ENCODE peak calls at places on chromosomes 1 and 21, in five cellular contexts. K is lung, W is sigmoid colon, N is HCT116, R is MM.1S. F is an unnamed sample.

GRCh38 chr1:189220750-189221149 is 1256.9 kb downstream of the BRINP3 start:
- DNase-seq in K (no peak), W (no peak), N (no peak), R (peak), F (no peak)

GRCh38 chr1:201004154-201004553 is 19.4 kb downstream of the KIF21B start:
- DNase-seq in K (no peak), W (no peak), N (no peak), R (no peak), F (no peak)

GRCh38 chr1:85663382-85663781 is 44.9 kb downstream of the ZNHIT6 start:
- DNase-seq in K (no peak), W (no peak), N (no peak), R (no peak), F (no peak)

GRCh38 chr1:6026095-6026809 is 19.4 kb upstream of the KCNAB2 start:
- DNase-seq in K (peak), W (peak), N (peak), R (peak), F (peak)

GRCh38 chr1:114002492-114003290 is 23.4 kb downstream of the OLFML3 start:
- DNase-seq in K (no peak), W (no peak), N (no peak), R (no peak), F (no peak)

GRCh38 chr1:60876952-60877351 is 205.4 kb upstream of the NFIA start:
- DNase-seq in K (no peak), W (no peak), N (no peak), R (no peak), F (no peak)

GRCh38 chr1:175314300-175314699 is 121.7 kb upstream of the KIAA0040 start:
- DNase-seq in K (no peak), W (no peak), N (no peak), R (no peak), F (no peak)

GRCh38 chr1:24935615-24936484 is 5.8 kb upstream of the RUNX3 start:
- DNase-seq in K (no peak), W (no peak), N (no peak), R (no peak), F (peak)

GRCh38 chr1:12177999-12178441 is 11.2 kb downstream of the TNFRSF1B start:
- DNase-seq in K (peak), W (peak), N (peak), R (no peak), F (no peak)

GRCh38 chr1:59718064-59718988 is 96.4 kb upstream of the HOOK1 start:
- DNase-seq in K (peak), W (no peak), N (peak), R (peak), F (peak)

GRCh38 chr1:30417701-30418425 is 305.5 kb downstream of the MATN1 start:
- DNase-seq in K (peak), W (peak), N (no peak), R (no peak), F (no peak)

GRCh38 chr1:64877151-64877550 is 89.2 kb downstream of the JAK1 start:
- DNase-seq in K (no peak), W (no peak), N (no peak), R (no peak), F (no peak)

GRCh38 chr1:29849038-29849750 is 612.9 kb downstream of the PTPRU start:
- DNase-seq in K (no peak), W (no peak), N (no peak), R (peak), F (peak)

GRCh38 chr1:112581530-112582192 is 37.3 kb downstream of the ST7L start:
- DNase-seq in K (no peak), W (no peak), N (no peak), R (no peak), F (no peak)

GRCh38 chr1:203187306-203188264 is 1.1 kb upstream of the CHI3L1 start:
- DNase-seq in K (no peak), W (peak), N (no peak), R (no peak), F (no peak)

GRCh38 chr1:61053281-61053711 is 29.1 kb upstream of the NFIA start:
- DNase-seq in K (no peak), W (no peak), N (no peak), R (no peak), F (no peak)

GRCh38 chr1:115539736-115540135 is 102.0 kb upstream of the VANGL1 start:
- DNase-seq in K (no peak), W (no peak), N (no peak), R (no peak), F (no peak)

GRCh38 chr1:112172294-112172882 is 182.9 kb upstream of the KCND3 start:
- DNase-seq in K (peak), W (no peak), N (no peak), R (peak), F (peak)

GRCh38 chr1:232709339-232709738 is 79.4 kb upstream of the SIPA1L2 start:
- DNase-seq in K (no peak), W (no peak), N (no peak), R (no peak), F (no peak)

GRCh38 chr1:74641161-74641560 is 32.4 kb downstream of the ERICH3 start:
- DNase-seq in K (no peak), W (no peak), N (no peak), R (no peak), F (no peak)

GRCh38 chr1:113935970-113936369 is 6.8 kb downstream of the HIPK1 start:
- DNase-seq in K (no peak), W (no peak), N (no peak), R (no peak), F (no peak)

GRCh38 chr1:61446531-61446991 is 278.4 kb downstream of the TM2D1 start:
- DNase-seq in K (no peak), W (no peak), N (no peak), R (no peak), F (no peak)

GRCh38 chr1:57724535-57724934 is 300.7 kb upstream of the DAB1 start:
- DNase-seq in K (no peak), W (no peak), N (no peak), R (no peak), F (no peak)

GRCh38 chr1:203286161-203286984 is 18.9 kb upstream of the BTG2 start:
- DNase-seq in K (no peak), W (no peak), N (no peak), R (peak), F (no peak)

GRCh38 chr1:29247874-29248273 is 11.6 kb downstream of the PTPRU start:
- DNase-seq in K (no peak), W (no peak), N (no peak), R (no peak), F (no peak)

GRCh38 chr1:174023438-174023837 is 1.3 kb upstream of the RC3H1 start:
- DNase-seq in K (peak), W (no peak), N (peak), R (no peak), F (no peak)

GRCh38 chr21:42777757-42778344 is 101.5 kb downstream of the WDR4 start:
- DNase-seq in K (no peak), W (no peak), N (no peak), R (no peak), F (peak)

GRCh38 chr1:92953491-92953890 is 7.8 kb downstream of the DIPK1A start:
- DNase-seq in K (no peak), W (no peak), N (no peak), R (peak), F (peak)

GRCh38 chr1:5986018-5986417 is 6.2 kb downstream of the NPHP4 start:
- DNase-seq in K (peak), W (no peak), N (no peak), R (no peak), F (no peak)

GRCh38 chr1:115771094-115771846 is 2.8 kb upstream of the CASQ2 start:
- DNase-seq in K (no peak), W (no peak), N (no peak), R (no peak), F (no peak)

GRCh38 chr1:47906466-47907191 is 90.6 kb downstream of the TRABD2B start:
- DNase-seq in K (no peak), W (no peak), N (no peak), R (no peak), F (no peak)

GRCh38 chr1:46404482-46405203 is 10.5 kb downstream of the FAAH start:
- DNase-seq in K (no peak), W (no peak), N (no peak), R (no peak), F (no peak)

GRCh38 chr1:242081446-242081845 is 82.5 kb upstream of the MAP1LC3C start:
- DNase-seq in K (no peak), W (no peak), N (no peak), R (peak), F (no peak)

GRCh38 chr21:41712730-41713129 is 54.1 kb downstream of the RIPK4 start:
- DNase-seq in K (no peak), W (no peak), N (no peak), R (no peak), F (no peak)

GRCh38 chr1:68141079-68141800 is 90.8 kb upstream of the DIRAS3 start:
- DNase-seq in K (no peak), W (no peak), N (no peak), R (no peak), F (no peak)

GRCh38 chr1:67570473-67571143 is 114.4 kb upstream of the GADD45A start:
- DNase-seq in K (no peak), W (no peak), N (no peak), R (no peak), F (no peak)

GRCh38 chr1:246117066-246117791 is 389.9 kb downstream of the SMYD3 start:
- DNase-seq in K (peak), W (no peak), N (no peak), R (peak), F (peak)

GRCh38 chr21:37565530-37566223 is 199.1 kb downstream of the DYRK1A start:
- DNase-seq in K (no peak), W (no peak), N (no peak), R (peak), F (no peak)
- TF ChIP-seq CTCF in K (no peak), W (no peak), N (no peak), R (no peak), F (no peak)

GRCh38 chr1:10211805-10212405 is 1.5 kb downstream of the KIF1B start:
- DNase-seq in K (no peak), W (no peak), N (no peak), R (no peak), F (no peak)

GRCh38 chr1:10210841-10211804 is 753 bp downstream of the KIF1B start:
- DNase-seq in K (peak), W (peak), N (peak), R (no peak), F (peak)

GRCh38 chr1:10209905-10210810 is at the start of gene KIF1B:
- DNase-seq in K (peak), W (peak), N (peak), R (peak), F (peak)

GRCh38 chr1:10213186-10213585 is 2.8 kb downstream of the KIF1B start:
- DNase-seq in K (no peak), W (no peak), N (no peak), R (no peak), F (no peak)

GRCh38 chr1:10212476-10212875 is 2.1 kb downstream of the KIF1B start:
- DNase-seq in K (no peak), W (no peak), N (no peak), R (no peak), F (no peak)
- H3K4me3 ChIP-seq in K (no peak), W (no peak), N (peak), R (no peak), F (no peak)

DNA sequence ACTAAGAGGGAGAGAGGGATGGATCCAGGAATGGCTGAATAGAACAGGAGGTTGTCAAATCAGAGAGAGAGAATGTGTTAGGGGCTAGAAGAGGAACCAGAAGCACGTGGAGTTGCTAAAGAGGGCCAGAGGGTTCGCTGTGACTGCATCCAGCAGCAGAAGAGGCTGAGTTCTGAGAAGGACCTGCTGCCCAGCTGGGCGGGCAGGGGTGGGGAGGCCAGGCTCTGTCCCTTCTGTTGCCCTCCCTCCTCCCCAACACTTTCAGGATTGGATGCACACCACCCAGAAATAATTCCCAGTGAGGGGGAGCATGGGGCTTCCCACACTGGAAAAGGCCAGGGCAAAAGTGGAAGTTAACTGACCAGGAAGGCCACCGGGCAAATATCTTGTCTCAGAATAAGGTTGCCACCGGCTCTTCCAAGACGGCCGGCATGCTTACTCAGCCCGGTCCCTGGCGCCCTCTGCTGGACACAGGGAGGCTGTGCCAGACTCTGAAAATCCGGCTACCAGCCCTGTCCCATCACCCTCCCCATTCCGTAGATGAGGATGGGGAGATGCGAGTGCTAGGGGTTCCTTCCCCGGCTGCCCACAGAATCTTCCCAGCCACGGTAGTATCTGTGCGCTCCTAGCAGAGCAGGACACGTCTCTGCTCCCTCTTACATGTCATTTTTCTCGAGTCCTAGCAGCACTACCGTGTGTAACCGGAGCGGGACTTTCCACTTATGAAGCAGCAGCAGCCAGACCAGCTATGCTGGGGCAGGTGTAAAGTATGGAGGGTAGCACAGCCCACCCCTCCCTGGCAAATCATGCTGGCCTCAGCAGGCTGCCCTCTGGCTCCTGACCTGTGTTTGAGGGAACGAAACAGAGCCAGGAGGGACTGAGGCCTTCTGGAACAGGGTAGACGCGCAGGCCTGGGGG is 46.8 kb upstream of the A3GALT2 start:
- DNase-seq in K (peak), W (peak), N (peak), R (peak), F (peak)
- TF ChIP-seq CTCF in K (peak), W (peak), N (peak), R (peak), F (peak)

DNA sequence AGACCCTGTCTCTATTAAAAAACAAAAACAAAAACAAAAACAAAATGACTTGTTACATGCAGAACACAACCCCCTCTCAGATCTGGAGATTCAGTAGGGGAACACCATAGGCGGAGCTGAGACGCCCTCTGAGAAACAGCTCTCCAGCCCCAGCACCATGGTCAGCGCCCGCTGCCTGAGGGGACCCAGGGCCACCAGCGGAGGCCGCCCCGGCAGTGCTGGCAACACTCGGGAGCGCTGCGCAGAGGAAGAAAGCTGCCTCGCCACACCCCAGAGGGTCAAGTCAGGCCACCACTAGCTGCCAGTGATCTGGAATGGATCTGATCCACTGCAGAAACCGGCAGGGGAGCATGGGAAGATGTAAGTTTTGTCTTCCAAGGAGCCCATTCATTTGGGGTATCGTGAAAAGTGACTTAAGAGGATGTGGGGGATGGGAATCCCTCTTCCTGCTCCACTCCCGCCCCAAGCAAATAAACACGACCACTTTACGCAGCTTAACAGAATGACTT is 3.1 kb downstream of the ACTA1 start:
- DNase-seq in K (no peak), W (no peak), N (no peak), R (no peak), F (peak)
- H3K4me3 ChIP-seq in K (no peak), W (no peak), N (no peak), R (no peak), F (no peak)

GRCh38 chr1:95957748-95958147 is 723.7 kb downstream of the RWDD3 start:
- DNase-seq in K (no peak), W (no peak), N (no peak), R (no peak), F (no peak)

GRCh38 chr1:95951291-95951690 is 717.3 kb downstream of the RWDD3 start:
- DNase-seq in K (no peak), W (no peak), N (no peak), R (no peak), F (no peak)

GRCh38 chr1:95953668-95954067 is 719.7 kb downstream of the RWDD3 start:
- DNase-seq in K (no peak), W (no peak), N (no peak), R (no peak), F (no peak)

GRCh38 chr1:95956215-95956614 is 722.2 kb downstream of the RWDD3 start:
- DNase-seq in K (no peak), W (no peak), N (no peak), R (no peak), F (no peak)

DNA sequence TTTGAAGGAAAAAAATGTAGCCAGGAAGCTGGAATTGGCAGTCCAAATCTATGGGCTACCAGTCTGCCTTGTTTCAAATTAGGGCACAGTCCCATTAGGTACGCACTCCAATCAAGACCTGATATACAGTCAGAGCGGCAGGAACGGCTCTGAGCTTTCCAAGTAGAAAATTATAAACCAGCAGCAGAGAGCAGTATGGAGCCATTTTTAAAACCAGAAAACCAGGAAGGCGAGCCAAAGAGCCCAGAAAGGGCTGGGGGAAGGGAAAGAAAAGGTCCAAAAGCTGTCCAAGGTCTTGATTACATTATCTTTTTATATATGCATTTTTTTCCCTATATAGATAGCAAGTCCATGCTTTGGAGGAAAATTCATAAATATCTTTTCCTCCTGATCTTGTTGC is 719.0 kb downstream of the RWDD3 start:
- DNase-seq in K (no peak), W (no peak), N (peak), R (no peak), F (no peak)
- TF ChIP-seq CTCF in K (no peak), W (peak), N (no peak), R (no peak), F (no peak)

GRCh38 chr1:229229137-229229720 is 41.7 kb upstream of the RAB4A start:
- DNase-seq in K (no peak), W (peak), N (no peak), R (no peak), F (no peak)
- H3K4me3 ChIP-seq in K (no peak), W (no peak), N (no peak), R (no peak), F (no peak)

DNA sequence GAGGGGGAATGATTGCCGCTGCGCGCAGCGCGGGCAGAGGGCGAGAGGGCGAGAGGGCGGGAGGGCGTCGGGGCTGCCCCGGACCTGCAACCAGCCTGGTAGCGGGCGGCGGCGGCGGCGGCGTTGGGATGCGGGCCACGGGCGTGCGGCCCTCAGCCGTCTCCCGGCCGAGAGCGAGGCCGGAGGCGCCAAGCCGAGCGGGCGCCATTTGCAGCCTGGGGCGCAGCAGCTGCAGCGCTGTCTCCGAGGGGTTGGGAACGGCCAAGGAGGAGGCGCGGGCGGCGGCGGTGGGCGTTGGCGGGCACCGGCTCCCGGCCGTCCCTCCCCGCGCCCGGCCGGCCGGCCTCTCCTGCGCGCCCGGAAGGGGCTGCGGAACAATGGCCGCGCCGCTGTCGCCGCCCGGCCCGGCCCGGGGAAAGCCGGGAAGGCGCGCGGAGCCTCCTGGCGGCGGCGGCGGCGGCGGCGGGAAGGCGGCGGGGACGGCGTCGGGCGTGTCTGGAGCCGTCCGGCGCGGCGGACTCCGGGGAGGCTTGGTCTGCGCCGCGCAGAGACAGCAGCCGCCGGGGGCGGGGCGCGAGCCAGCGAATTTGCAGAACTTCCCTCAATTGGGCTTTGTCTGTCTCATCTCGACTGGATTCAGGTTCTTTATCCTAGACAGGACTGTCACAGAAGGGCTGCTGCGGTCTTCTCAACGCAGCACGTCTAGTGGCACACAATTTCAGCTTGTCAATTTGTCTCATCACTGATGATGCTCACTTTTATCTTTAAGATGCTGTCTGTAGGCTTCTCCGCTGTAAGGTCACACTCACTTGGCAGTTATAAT is 35.7 kb downstream of the ZBTB8B start:
- DNase-seq in K (peak), W (peak), N (no peak), R (peak), F (peak)
- TF ChIP-seq CTCF in K (no peak), W (no peak), N (no peak), R (no peak), F (no peak)

GRCh38 chr1:236064674-236065508 is at the start of gene NID1:
- DNase-seq in K (peak), W (peak), N (no peak), R (no peak), F (peak)
- H3K4me3 ChIP-seq in K (peak), W (peak), N (no peak), R (no peak), F (peak)

F was measured in GM12865.